ENCODE peak calls at places on chromosome 9, in nine cellular contexts. Y is head of caudate nucleus, R is ELR, V is Kasumi-1, Z is brain microvascular endothelial cell, N is amniotic stem cell, O is nephron progenitor cell, C is GM13976, F is Ammon's horn. A is an unnamed sample.

GRCh38 chr9:34642679-34643078 is 3.8 kb upstream of the GALT start:
- DNase-seq in N (no peak), R (no peak), V (no peak), Y (no peak), Z (no peak), F (no peak), C (no peak), O (no peak), A (no peak)

GRCh38 chr9:118563677-118564076 is 805.6 kb downstream of the BRINP1 start:
- DNase-seq in F (no peak), C (no peak), N (no peak), R (peak), O (no peak), Z (no peak), Y (no peak), V (no peak), A (no peak)

GRCh38 chr9:124834586-124834985 is 18.7 kb upstream of the WDR38 start:
- DNase-seq in O (no peak), Y (no peak), V (no peak), R (peak), N (no peak), C (no peak), F (no peak), Z (no peak), A (peak)

GRCh38 chr9:68530618-68531017 is 10.1 kb downstream of the TMEM252 start:
- DNase-seq in Y (no peak), N (no peak), O (peak), F (no peak), V (no peak), R (no peak), Z (peak), C (no peak), A (peak)

GRCh38 chr9:114185570-114185969 is 30.2 kb downstream of the COL27A1 start:
- DNase-seq in Y (no peak), O (no peak), F (no peak), Z (no peak), R (no peak), V (no peak), C (no peak), N (no peak), A (no peak)

GRCh38 chr9:18361621-18362020 is 112.3 kb upstream of the ADAMTSL1 start:
- DNase-seq in Z (no peak), O (no peak), V (no peak), N (no peak), C (no peak), Y (no peak), F (no peak), R (no peak), A (no peak)

GRCh38 chr9:134455537-134455936 is 129.3 kb downstream of the RXRA start:
- DNase-seq in F (no peak), V (no peak), Y (no peak), N (no peak), Z (no peak), C (no peak), O (no peak), R (no peak), A (no peak)

GRCh38 chr9:981491-981898 is 5.0 kb downstream of the DMRT3 start:
- DNase-seq in R (no peak), Y (no peak), Z (no peak), F (no peak), V (no peak), C (no peak), O (peak), N (no peak), A (no peak)

GRCh38 chr9:129489838-129490582 is 130.9 kb downstream of the C9orf50 start:
- DNase-seq in Y (no peak), R (no peak), V (no peak), F (peak), O (no peak), N (no peak), Z (no peak), C (no peak), A (no peak)

GRCh38 chr9:87518702-87519335 is 21.2 kb downstream of the DAPK1 start:
- DNase-seq in C (no peak), F (peak), V (peak), Y (no peak), N (no peak), O (no peak), Z (no peak), R (no peak), A (no peak)

GRCh38 chr9:120980951-120981350 is 54.4 kb upstream of the TRAF1 start:
- DNase-seq in Z (no peak), F (no peak), Y (no peak), C (no peak), V (no peak), O (no peak), R (peak), N (no peak), A (no peak)

GRCh38 chr9:2047916-2048315 is 32.8 kb downstream of the SMARCA2 start:
- DNase-seq in Z (no peak), N (no peak), R (no peak), Y (no peak), V (no peak), F (no peak), C (no peak), O (no peak), A (no peak)

GRCh38 chr9:106888992-106889631 is 26.1 kb downstream of the ZNF462 start:
- DNase-seq in R (no peak), N (no peak), F (no peak), V (no peak), C (no peak), Y (no peak), O (peak), Z (no peak), A (no peak)

GRCh38 chr9:90107021-90107771 is 502.4 kb downstream of the GADD45G start:
- DNase-seq in R (no peak), O (no peak), C (no peak), V (no peak), F (no peak), Y (no peak), N (no peak), Z (no peak), A (no peak)

GRCh38 chr9:114030364-114030763 is 47.7 kb downstream of the AMBP start:
- DNase-seq in R (no peak), F (no peak), V (no peak), O (no peak), C (no peak), Z (no peak), N (no peak), Y (no peak), A (no peak)

GRCh38 chr9:97918641-97919040 is 3.7 kb downstream of the TRMO start:
- DNase-seq in Z (no peak), N (no peak), R (no peak), C (no peak), F (no peak), Y (no peak), V (no peak), O (no peak), A (no peak)

GRCh38 chr9:81292056-81292805 is 397.1 kb downstream of the TLE1 start:
- DNase-seq in R (no peak), F (no peak), N (no peak), C (no peak), Z (no peak), V (no peak), O (no peak), Y (no peak), A (no peak)

GRCh38 chr9:19918630-19919029 is 129.8 kb upstream of the SLC24A2 start:
- DNase-seq in Z (no peak), C (no peak), O (no peak), Y (no peak), F (no peak), N (no peak), R (no peak), V (peak), A (no peak)

GRCh38 chr9:88056876-88057275 is 81.4 kb downstream of the SPATA31C2 start:
- DNase-seq in F (no peak), O (no peak), N (no peak), R (peak), C (no peak), Y (no peak), Z (peak), V (no peak), A (no peak)

GRCh38 chr9:98570055-98570454 is 138.7 kb downstream of the GABBR2 start:
- DNase-seq in O (no peak), N (no peak), F (no peak), V (no peak), R (no peak), Y (no peak), C (no peak), Z (no peak), A (no peak)

GRCh38 chr9:136690104-136690840 is 3.0 kb upstream of the AGPAT2 start:
- DNase-seq in Z (no peak), R (no peak), Y (no peak), C (no peak), V (no peak), N (no peak), O (peak), F (no peak), A (no peak)

GRCh38 chr9:129697956-129698757 is 32.7 kb downstream of the PRRX2 start:
- DNase-seq in V (no peak), F (no peak), Y (no peak), N (no peak), C (no peak), Z (no peak), R (peak), O (no peak), A (peak)

GRCh38 chr9:113636165-113636564 is 172.6 kb downstream of the RGS3 start:
- DNase-seq in N (no peak), Y (no peak), Z (peak), C (no peak), V (no peak), R (no peak), O (peak), F (no peak), A (no peak)

GRCh38 chr9:20351715-20352114 is 270.6 kb downstream of the MLLT3 start:
- DNase-seq in O (no peak), Y (no peak), C (no peak), R (no peak), N (no peak), V (no peak), F (no peak), Z (no peak), A (peak)

GRCh38 chr9:82681809-82682208 is 381.1 kb downstream of the RASEF start:
- DNase-seq in V (no peak), Z (no peak), O (no peak), Y (no peak), N (no peak), F (no peak), C (no peak), R (no peak), A (no peak)

GRCh38 chr9:80707120-80707519 is 982.2 kb downstream of the TLE1 start:
- DNase-seq in O (no peak), R (peak), V (no peak), Z (peak), F (no peak), C (no peak), Y (no peak), N (no peak), A (no peak)

GRCh38 chr9:114177423-114178064 is 22.2 kb downstream of the COL27A1 start:
- DNase-seq in N (peak), Y (no peak), O (no peak), C (no peak), R (peak), Z (peak), V (peak), F (peak), A (no peak)

GRCh38 chr9:124133752-124134151 is 122.2 kb downstream of the LHX2 start:
- DNase-seq in O (peak), Y (no peak), R (peak), F (peak), V (peak), N (no peak), Z (peak), C (no peak), A (no peak)

GRCh38 chr9:84325347-84325982 is 15.1 kb downstream of the SLC28A3 start:
- DNase-seq in Y (no peak), N (no peak), Z (no peak), R (peak), F (no peak), V (no peak), O (no peak), C (no peak), A (no peak)

GRCh38 chr9:137273616-137274320 is 3.8 kb upstream of the TOR4A start:
- DNase-seq in F (no peak), R (no peak), N (no peak), Y (no peak), V (no peak), O (no peak), Z (no peak), C (no peak), A (no peak)

GRCh38 chr9:38432922-38433510 is 8.8 kb upstream of the IGFBPL1 start:
- DNase-seq in F (peak), V (peak), Z (no peak), N (peak), C (no peak), O (no peak), R (peak), Y (no peak), A (peak)

GRCh38 chr9:82721596-82721995 is 341.3 kb downstream of the RASEF start:
- DNase-seq in V (no peak), F (peak), Z (no peak), O (no peak), Y (no peak), C (no peak), N (no peak), R (no peak), A (no peak)

GRCh38 chr9:131714161-131714646 is 25.7 kb downstream of the RAPGEF1 start:
- DNase-seq in F (no peak), Y (no peak), Z (peak), N (no peak), V (no peak), C (no peak), O (no peak), R (peak), A (no peak)

GRCh38 chr9:105439428-105439827 is 8.4 kb upstream of the FSD1L start:
- DNase-seq in Z (peak), Y (no peak), F (no peak), O (no peak), V (no peak), R (no peak), C (no peak), N (no peak), A (no peak)

GRCh38 chr9:5321058-5321457 is 16.5 kb upstream of the RLN2 start:
- DNase-seq in Y (no peak), V (peak), N (no peak), Z (no peak), R (peak), F (no peak), O (no peak), C (no peak), A (no peak)

GRCh38 chr9:114059047-114059803 is 18.9 kb downstream of the AMBP start:
- DNase-seq in V (no peak), R (no peak), Y (no peak), Z (no peak), F (peak), C (no peak), O (no peak), N (no peak), A (no peak)

GRCh38 chr9:107283621-107284616 is 840 bp downstream of the RAD23B start:
- DNase-seq in C (peak), Y (peak), V (peak), Z (peak), N (peak), O (peak), R (peak), F (peak), A (no peak)

GRCh38 chr9:2411459-2412215 is 209.9 kb upstream of the VLDLR start:
- DNase-seq in V (no peak), Z (peak), N (no peak), R (peak), O (no peak), F (peak), Y (no peak), C (no peak), A (no peak)

GRCh38 chr9:86406366-86406765 is 52.2 kb upstream of the TUT7 start:
- DNase-seq in Y (no peak), R (peak), O (no peak), F (no peak), V (no peak), N (no peak), Z (peak), C (no peak), A (no peak)

GRCh38 chr9:117304613-117305012 is 110.2 kb downstream of the ASTN2 start:
- DNase-seq in R (no peak), F (no peak), V (no peak), C (no peak), Z (no peak), N (no peak), Y (no peak), O (no peak), A (peak)